ENCODE peak calls at places on chromosomes 5 and 9, in four cellular contexts. F, W, J and V are unnamed samples.

GRCh38 chr9:92406506-92406905 is 2.1 kb upstream of the OGN start:
- DNase-seq in F (no peak), J (peak), W (peak), V (peak)

GRCh38 chr9:121631115-121631514 is 20.3 kb upstream of the DAB2IP start:
- DNase-seq in W (no peak), J (no peak), F (no peak), V (no peak)

GRCh38 chr5:64666058-64666457 is 24.2 kb upstream of the SHISAL2B start:
- DNase-seq in W (peak), F (no peak), J (no peak), V (peak)

GRCh38 chr9:109010676-109011655 is 2.3 kb downstream of the CTNNAL1 start:
- DNase-seq in J (no peak), F (no peak), W (peak), V (peak)

GRCh38 chr5:140182803-140183367 is 7.9 kb downstream of the CYSTM1 start:
- DNase-seq in J (no peak), W (peak), F (peak), V (peak)

GRCh38 chr9:137520614-137521404 is 29.4 kb downstream of the PNPLA7 start:
- DNase-seq in J (no peak), W (no peak), F (no peak), V (no peak)

GRCh38 chr9:115118471-115119156 is 657 bp upstream of the TNC start:
- DNase-seq in W (peak), F (peak), J (peak), V (peak)

GRCh38 chr5:94968507-94969095 is 316.3 kb downstream of the MCTP1 start:
- DNase-seq in J (no peak), W (peak), F (no peak), V (peak)

GRCh38 chr5:10702040-10702629 is 58.9 kb downstream of the DAP start:
- DNase-seq in W (peak), J (peak), F (no peak), V (peak)

GRCh38 chr5:90144625-90145327 is 264.8 kb downstream of the CETN3 start:
- DNase-seq in W (no peak), J (no peak), F (no peak), V (peak)

GRCh38 chr5:90055831-90056328 is 353.7 kb downstream of the CETN3 start:
- DNase-seq in F (no peak), W (peak), J (no peak), V (peak)

GRCh38 chr5:177455661-177456590 is 9.3 kb downstream of the PRR7 start:
- DNase-seq in J (peak), W (peak), F (peak), V (peak)

GRCh38 chr9:127170652-127171051 is 48.2 kb upstream of the ANGPTL2 start:
- DNase-seq in J (no peak), F (no peak), W (no peak), V (no peak)

GRCh38 chr9:116075191-116075590 is 78.4 kb upstream of the PAPPA start:
- DNase-seq in W (no peak), F (no peak), J (no peak), V (peak)

GRCh38 chr5:40736103-40736875 is 19.5 kb downstream of the TTC33 start:
- DNase-seq in W (peak), J (no peak), F (no peak), V (peak)

GRCh38 chr5:17235736-17236330 is 18.4 kb downstream of the BASP1 start:
- DNase-seq in J (no peak), F (no peak), W (no peak), V (no peak)

GRCh38 chr5:37619353-37619752 is 220.5 kb downstream of the GDNF start:
- DNase-seq in F (no peak), W (peak), J (no peak), V (peak)

GRCh38 chr9:109297899-109298298 is 23.0 kb downstream of the EPB41L4B start:
- DNase-seq in F (no peak), W (no peak), J (no peak), V (peak)

GRCh38 chr5:155342956-155343355 is 329.4 kb downstream of the KIF4B start:
- DNase-seq in J (no peak), W (no peak), F (no peak), V (no peak)

GRCh38 chr9:36142510-36143161 is 6.1 kb downstream of the GLIPR2 start:
- DNase-seq in J (no peak), F (no peak), W (no peak), V (no peak)

GRCh38 chr9:132768932-132769894 is 98.9 kb downstream of the GTF3C4 start:
- DNase-seq in J (peak), F (no peak), W (peak), V (peak)

GRCh38 chr5:161096006-161096405 is 244.0 kb upstream of the ATP10B start:
- DNase-seq in J (no peak), F (no peak), W (no peak), V (no peak)

GRCh38 chr9:110623462-110624025 is 44.0 kb upstream of the SVEP1 start:
- DNase-seq in J (no peak), F (no peak), W (peak), V (peak)

GRCh38 chr9:127897194-127897692 is 2.2 kb downstream of the ST6GALNAC6 start:
- DNase-seq in F (peak), J (peak), W (peak), V (peak)

GRCh38 chr5:140011297-140011802 is 31.7 kb downstream of the NRG2 start:
- DNase-seq in W (peak), F (peak), J (no peak), V (peak)

GRCh38 chr5:88140396-88140862 is 128.2 kb downstream of the TMEM161B start:
- DNase-seq in J (no peak), W (peak), F (no peak), V (peak)

GRCh38 chr5:142585451-142585850 is 100.4 kb downstream of the FGF1 start:
- DNase-seq in F (no peak), W (no peak), J (no peak), V (no peak)
- H3K4me3 ChIP-seq in F (no peak), W (no peak), J (no peak), V (no peak)

GRCh38 chr9:112033237-112034215 is 136.9 kb downstream of the UGCG start:
- DNase-seq in J (no peak), W (no peak), F (no peak), V (no peak)

GRCh38 chr9:112034216-112034611 is 137.6 kb downstream of the UGCG start:
- DNase-seq in W (no peak), F (no peak), J (no peak), V (no peak)

GRCh38 chr9:112032009-112032408 is 135.4 kb downstream of the UGCG start:
- DNase-seq in J (no peak), W (no peak), F (no peak), V (no peak)

GRCh38 chr9:112031400-112031799 is 134.8 kb downstream of the UGCG start:
- DNase-seq in J (no peak), F (no peak), W (no peak), V (no peak)

DNA sequence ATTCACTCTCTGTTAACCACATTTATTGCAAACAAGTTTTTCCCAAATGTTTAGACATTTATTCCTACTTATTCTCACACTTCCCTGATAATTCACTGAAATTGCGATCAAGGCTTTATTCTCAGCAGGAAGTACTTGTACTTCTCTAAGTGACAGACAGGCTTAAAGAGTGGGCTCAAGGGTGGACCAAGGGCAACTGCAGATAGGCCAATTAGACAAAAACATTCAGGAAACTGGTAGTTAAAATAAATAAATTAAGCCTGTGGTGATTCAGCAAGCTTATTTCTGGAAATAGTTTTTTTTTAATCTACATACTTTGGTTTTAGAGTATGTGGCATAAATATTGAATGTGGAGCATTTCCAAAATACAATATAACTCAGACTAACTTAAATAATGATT is 136.1 kb downstream of the UGCG start:
- DNase-seq in W (no peak), J (no peak), F (no peak), V (no peak)
- H3K4me3 ChIP-seq in W (no peak), J (no peak), F (no peak), V (no peak)

GRCh38 chr5:169637085-169637855 is at the start of gene DOCK2:
- DNase-seq in F (peak), W (no peak), J (no peak), V (no peak)
- H3K4me3 ChIP-seq in F (peak), W (no peak), J (peak), V (peak)

GRCh38 chr5:133323464-133323863 is 271.7 kb downstream of the HSPA4 start:
- DNase-seq in F (no peak), J (no peak), W (no peak), V (no peak)
- H3K4me3 ChIP-seq in F (no peak), J (no peak), W (no peak), V (no peak)

DNA sequence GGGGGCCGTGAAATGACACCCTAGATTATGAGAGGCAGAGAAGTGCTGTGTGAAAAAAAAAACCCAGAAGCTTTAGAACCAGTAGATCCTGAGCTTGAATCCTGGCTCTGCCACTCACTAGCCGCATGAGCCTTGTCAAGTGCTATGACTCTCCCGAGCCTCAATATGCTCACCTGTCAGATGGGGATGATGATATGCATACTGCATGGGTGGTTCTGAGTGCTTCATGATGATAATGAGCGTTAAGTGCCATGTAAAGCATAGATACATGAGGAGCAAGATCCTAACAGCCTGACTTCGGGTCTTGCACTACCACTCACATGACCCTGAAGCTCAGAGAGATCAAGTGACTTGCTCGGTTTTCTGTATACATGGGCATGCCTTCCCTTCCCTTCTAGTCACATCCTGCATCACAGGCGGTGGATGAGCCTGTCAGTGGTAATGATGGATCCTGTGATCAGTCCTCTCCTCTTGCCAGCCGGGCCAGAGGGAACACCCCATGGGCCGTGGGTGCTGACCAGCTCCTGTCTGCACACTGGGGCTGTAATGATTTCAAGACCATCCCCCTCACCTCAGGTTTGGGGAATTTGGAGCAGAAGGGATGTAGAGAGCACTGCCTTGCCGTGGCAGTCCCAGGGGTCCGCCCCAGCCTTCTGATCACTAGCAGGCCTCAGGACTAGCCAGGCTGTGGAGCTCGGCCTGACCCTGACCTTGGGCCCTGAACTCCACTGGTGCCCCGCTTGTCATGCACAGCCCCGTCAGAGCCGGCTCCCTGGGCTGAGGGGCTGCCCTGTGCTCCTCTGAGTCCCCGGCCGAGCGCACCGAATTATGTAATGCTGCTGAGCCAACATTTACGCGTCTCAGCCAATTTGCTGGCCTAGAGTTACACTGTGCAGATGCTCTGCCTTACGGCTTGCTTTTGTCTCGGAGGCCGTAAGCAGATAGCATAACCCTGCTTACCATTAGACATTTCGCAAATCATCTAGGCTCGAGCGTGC is 155.5 kb downstream of the MACROH2A1 start:
- DNase-seq in F (peak), J (peak), W (peak), V (no peak)
- H3K4me3 ChIP-seq in F (no peak), J (no peak), W (no peak), V (no peak)

GRCh38 chr5:147509710-147510651 is at the start of gene DPYSL3:
- DNase-seq in F (peak), W (peak), J (peak), V (peak)
- H3K4me3 ChIP-seq in F (peak), W (peak), J (peak), V (peak)